ENCODE peak calls at places on chromosomes 5 and 9, in six cellular contexts. S is aorta, R is A549, K is T follicular helper cell, L is neural crest cell, D is NCI-H226. H is an unnamed sample.

GRCh38 chr5:74423383-74423782 is 217.1 kb downstream of the ENC1 start:
- DNase-seq in D (no peak), L (no peak), S (no peak), R (no peak), K (no peak), H (no peak)

GRCh38 chr5:124025306-124025705 is 513.3 kb downstream of the CSNK1G3 start:
- DNase-seq in S (no peak), D (no peak), R (no peak), K (no peak), L (no peak), H (no peak)

GRCh38 chr5:135242021-135242480 is 157.0 kb downstream of the MACROH2A1 start:
- DNase-seq in K (no peak), L (no peak), D (peak), R (no peak), S (no peak), H (peak)

GRCh38 chr9:134835987-134836386 is 44.6 kb upstream of the FCN2 start:
- DNase-seq in D (no peak), S (no peak), R (no peak), K (no peak), L (no peak), H (no peak)

GRCh38 chr9:88716636-88717035 is 181.7 kb downstream of the NXNL2 start:
- DNase-seq in L (no peak), S (no peak), D (peak), R (no peak), K (no peak), H (no peak)

GRCh38 chr5:32173394-32174010 is 617 bp downstream of the GOLPH3 start:
- DNase-seq in D (peak), R (peak), S (no peak), L (peak), K (peak), H (peak)

GRCh38 chr5:61809651-61810050 is 477.6 kb downstream of the ZSWIM6 start:
- DNase-seq in D (no peak), L (no peak), K (no peak), R (no peak), S (no peak), H (no peak)

GRCh38 chr5:78979899-78980298 is 5.2 kb downstream of the ARSB start:
- DNase-seq in K (no peak), S (no peak), D (no peak), R (no peak), L (no peak), H (no peak)

GRCh38 chr5:76808142-76808691 is 10.6 kb upstream of the F2RL1 start:
- DNase-seq in L (no peak), R (no peak), K (no peak), S (no peak), D (no peak), H (no peak)

GRCh38 chr5:157214399-157214798 is 33.8 kb downstream of the ITK start:
- DNase-seq in L (no peak), R (no peak), K (no peak), D (no peak), S (no peak), H (no peak)

GRCh38 chr5:95105638-95106037 is 179.3 kb downstream of the MCTP1 start:
- DNase-seq in D (no peak), K (no peak), S (no peak), R (no peak), L (no peak), H (no peak)

GRCh38 chr9:2907401-2907800 is 63.5 kb upstream of the PUM3 start:
- DNase-seq in R (no peak), K (no peak), S (no peak), L (no peak), D (no peak), H (no peak)